ENCODE peak calls at places on chromosomes 5 and 9, in seven cellular contexts. X is tibial artery, C is heart left ventricle, Z is right cardiac atrium, M is uterus, I is neural progenitor cell, V is A549. D is an unnamed sample.
A peak's percentile ranks its signal among the peaks of the same experiment; 100 is the strongest.

GRCh38 chr5:133434336-133434735 is 178.0 kb downstream of the FSTL4 start:
- DNase-seq in X (no peak), C (no peak), Z (no peak), M (no peak), I (no peak), V (no peak), D (no peak)

GRCh38 chr9:87498046-87498815 is 564 bp downstream of the DAPK1 start:
- DNase-seq in X (no peak), C (no peak), Z (peak; percentile 51), M (peak; percentile 40), I (peak; percentile 83), V (peak; percentile 69), D (no peak)

GRCh38 chr5:94173100-94173499 is 431.7 kb upstream of the POU5F2 start:
- DNase-seq in X (no peak), C (no peak), Z (no peak), M (no peak), I (no peak), V (no peak), D (no peak)

GRCh38 chr5:173909205-173909604 is 21.1 kb downstream of the CPEB4 start:
- DNase-seq in X (no peak), C (no peak), Z (no peak), M (no peak), I (no peak), V (no peak), D (no peak)

GRCh38 chr5:80597500-80597899 is 27.4 kb upstream of the ANKRD34B start:
- DNase-seq in X (no peak), C (no peak), Z (no peak), M (no peak), I (no peak), V (no peak), D (no peak)

GRCh38 chr5:52947851-52948250 is 41.3 kb upstream of the ITGA2 start:
- DNase-seq in X (no peak), C (no peak), Z (no peak), M (no peak), I (no peak), V (no peak), D (no peak)

GRCh38 chr5:131973981-131974380 is 28.5 kb upstream of the MEIKIN start:
- DNase-seq in X (no peak), C (no peak), Z (no peak), M (no peak), I (no peak), V (no peak), D (no peak)

GRCh38 chr9:3243676-3244075 is 282.1 kb downstream of the RFX3 start:
- DNase-seq in X (no peak), C (no peak), Z (no peak), M (no peak), I (no peak), V (no peak), D (no peak)

GRCh38 chr5:180591249-180591887 is at the start of gene SCGB3A1:
- DNase-seq in X (no peak), C (no peak), Z (no peak), M (no peak), I (peak; percentile 31), V (no peak), D (no peak)

GRCh38 chr5:38528162-38528703 is 28.2 kb downstream of the LIFR start:
- DNase-seq in X (no peak), C (no peak), Z (no peak), M (no peak), I (peak; percentile 30), V (no peak), D (peak; percentile 43)

GRCh38 chr9:69376651-69377050 is 51.6 kb downstream of the ENTREP1 start:
- DNase-seq in X (peak; percentile 62), C (peak; percentile 54), Z (peak; percentile 48), M (peak; percentile 47), I (no peak), V (no peak), D (no peak)

GRCh38 chr5:19240150-19240549 is 747.9 kb downstream of the CDH18 start:
- DNase-seq in X (no peak), C (no peak), Z (no peak), M (no peak), I (no peak), V (no peak), D (no peak)

GRCh38 chr5:10220253-10220652 is 29.4 kb downstream of the ATPSCKMT start:
- DNase-seq in X (no peak), C (no peak), Z (no peak), M (no peak), I (peak; percentile 38), V (no peak), D (no peak)

GRCh38 chr5:176533390-176533789 is 3.8 kb downstream of the RNF44 start:
- DNase-seq in X (no peak), C (peak; percentile 37), Z (no peak), M (no peak), I (no peak), V (no peak), D (peak; percentile 35)

GRCh38 chr5:176530406-176530982 is 6.7 kb downstream of the RNF44 start:
- DNase-seq in X (no peak), C (no peak), Z (no peak), M (no peak), I (no peak), V (no peak), D (no peak)

GRCh38 chr5:176530983-176531901 is 6.0 kb downstream of the RNF44 start:
- DNase-seq in X (no peak), C (peak; percentile 58), Z (no peak), M (no peak), I (no peak), V (no peak), D (no peak)

GRCh38 chr5:176532795-176533194 is 4.4 kb downstream of the RNF44 start:
- DNase-seq in X (no peak), C (peak; percentile 26), Z (no peak), M (no peak), I (no peak), V (no peak), D (no peak)

DNA sequence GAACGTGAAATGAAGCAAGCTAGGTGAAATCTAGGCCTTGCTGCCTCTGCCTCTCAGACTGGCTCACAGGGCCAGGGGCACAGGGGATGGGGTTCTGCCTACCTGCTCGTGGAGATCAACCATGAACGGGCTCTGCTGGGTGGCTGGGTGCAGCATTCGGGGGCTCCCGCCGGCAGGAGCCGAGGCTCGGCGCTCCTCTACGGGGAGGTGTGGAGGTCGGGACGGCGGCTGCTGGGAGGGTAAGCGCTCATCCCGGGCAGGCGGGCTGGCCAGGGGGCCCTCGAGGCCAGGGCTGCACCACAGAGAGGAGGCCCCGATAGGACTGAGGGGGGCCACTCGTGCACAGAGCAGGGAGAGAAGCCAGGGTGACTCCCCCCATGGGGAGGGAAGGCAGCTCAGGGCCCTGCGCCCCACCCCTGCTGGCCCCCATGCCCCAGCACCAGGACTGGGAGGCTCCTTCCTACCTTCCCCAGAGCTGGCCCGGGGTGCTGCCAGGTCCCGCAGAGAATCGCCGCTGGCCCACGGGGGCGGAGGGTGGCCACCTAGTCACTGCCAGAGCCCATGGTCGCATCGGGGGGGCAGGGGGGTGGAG is 5.2 kb downstream of the RNF44 start:
- DNase-seq in X (no peak), C (peak; percentile 21), Z (no peak), M (no peak), I (no peak), V (no peak), D (no peak)
- H3K4me1 ChIP-seq in X (peaks cover 38% of the 10 kb centered on the region), C (peaks cover 60% of the 10 kb centered on the region), Z (peaks cover 20% of the 10 kb centered on the region), M (peaks cover 4% of the 10 kb centered on the region), I (peaks cover 10% of the 10 kb centered on the region), V (peaks cover 40% of the 10 kb centered on the region), D (peaks cover 31% of the 10 kb centered on the region)

GRCh38 chr9:133131506-133131905 is 10.5 kb upstream of the RALGDS start:
- DNase-seq in X (no peak), C (no peak), Z (no peak), M (no peak), I (no peak), V (no peak), D (no peak)

GRCh38 chr9:133128152-133128551 is 7.1 kb upstream of the RALGDS start:
- DNase-seq in X (no peak), C (no peak), Z (no peak), M (no peak), I (no peak), V (no peak), D (no peak)

GRCh38 chr9:133129001-133129799 is 8.2 kb upstream of the RALGDS start:
- DNase-seq in X (no peak), C (peak; percentile 75), Z (no peak), M (no peak), I (no peak), V (no peak), D (no peak)

GRCh38 chr9:133132174-133132573 is 11.1 kb upstream of the RALGDS start:
- DNase-seq in X (no peak), C (no peak), Z (no peak), M (no peak), I (no peak), V (no peak), D (no peak)

GRCh38 chr9:133130721-133131244 is 9.7 kb upstream of the RALGDS start:
- DNase-seq in X (no peak), C (no peak), Z (no peak), M (no peak), I (no peak), V (no peak), D (peak; percentile 72)
- H3K4me1 ChIP-seq in X (peaks cover 65% of the 10 kb centered on the region), C (peaks cover 81% of the 10 kb centered on the region), Z (peaks cover 33% of the 10 kb centered on the region), M (peaks cover 23% of the 10 kb centered on the region), I (peaks cover 13% of the 10 kb centered on the region), V (peaks cover 51% of the 10 kb centered on the region), D (peaks cover 56% of the 10 kb centered on the region)

GRCh38 chr5:59716029-59716428 is 177.5 kb downstream of the PDE4D start:
- DNase-seq in X (no peak), C (peak; percentile 18), Z (no peak), M (no peak), I (no peak), V (no peak), D (no peak)
- H3K4me1 ChIP-seq in X (peaks cover 6% of the 10 kb centered on the region), C (no peaks in the 10 kb centered on the region), Z (no peaks in the 10 kb centered on the region), M (peaks cover 3% of the 10 kb centered on the region), I (peaks cover under 1% of the 10 kb centered on the region), V (peaks cover 11% of the 10 kb centered on the region), D (no peaks in the 10 kb centered on the region)

DNA sequence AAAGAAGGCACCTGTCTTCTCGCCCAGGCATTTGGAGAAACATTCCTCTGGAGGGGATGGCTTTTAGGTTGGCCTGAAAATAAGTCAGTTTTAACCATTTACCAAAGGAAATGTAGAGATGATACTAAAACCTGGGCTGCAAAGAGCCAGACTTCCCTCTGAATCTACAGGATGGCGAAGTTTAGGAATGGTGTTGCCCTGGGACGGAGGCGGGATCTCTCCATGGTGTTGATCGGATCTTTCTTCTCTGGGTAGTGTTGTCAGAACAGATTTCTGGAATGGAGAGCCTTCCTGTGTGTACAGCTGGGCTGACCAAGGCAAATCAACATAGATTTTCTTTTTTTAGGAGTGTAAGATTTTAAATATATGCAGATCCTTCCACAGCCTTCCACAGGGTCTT is 159.2 kb downstream of the PDZD2 start:
- DNase-seq in X (no peak), C (no peak), Z (no peak), M (no peak), I (no peak), V (no peak), D (no peak)
- H3K4me1 ChIP-seq in X (no peaks in the 10 kb centered on the region), C (peaks cover 5% of the 10 kb centered on the region), Z (no peaks in the 10 kb centered on the region), M (no peaks in the 10 kb centered on the region), I (no peaks in the 10 kb centered on the region), V (no peaks in the 10 kb centered on the region), D (no peaks in the 10 kb centered on the region)

D was measured in Karpas-422.